ENCODE peak calls at places on chromosomes 3 and 15, in five cellular contexts. One of them, this sample, is unnamed.

GRCh38 chr3:14305321-14305720 is 97.1 kb upstream of the SLC6A6 start:
- DNase-seq in gastrocnemius medialis: no peak
- DNase-seq in left ventricle myocardium inferior: no peak
- DNase-seq in DND-41: no peak
- DNase-seq in CD4-positive, alpha-beta memory T cell: no peak
- DNase-seq in this sample: no peak

GRCh38 chr3:23644099-23644498 is 161.7 kb upstream of the UBE2E1 start:
- DNase-seq in gastrocnemius medialis: no peak
- DNase-seq in left ventricle myocardium inferior: no peak
- DNase-seq in DND-41: no peak
- DNase-seq in CD4-positive, alpha-beta memory T cell: no peak
- DNase-seq in this sample: no peak

GRCh38 chr3:14210843-14211594 is 32.4 kb downstream of the LSM3 start:
- DNase-seq in gastrocnemius medialis: no peak
- DNase-seq in left ventricle myocardium inferior: no peak
- DNase-seq in DND-41: no peak
- DNase-seq in CD4-positive, alpha-beta memory T cell: no peak
- DNase-seq in this sample: no peak

GRCh38 chr3:66010348-66011097 is 28.2 kb downstream of the MAGI1 start:
- DNase-seq in gastrocnemius medialis: no peak
- DNase-seq in left ventricle myocardium inferior: no peak
- DNase-seq in DND-41: no peak
- DNase-seq in CD4-positive, alpha-beta memory T cell: no peak
- DNase-seq in this sample: no peak

GRCh38 chr3:48897401-48898376 is 993 bp downstream of the SLC25A20 start:
- DNase-seq in gastrocnemius medialis: no peak
- DNase-seq in left ventricle myocardium inferior: no peak
- DNase-seq in DND-41: no peak
- DNase-seq in CD4-positive, alpha-beta memory T cell: no peak
- DNase-seq in this sample: peak; percentile 10

GRCh38 chr15:66748320-66748779 is 46.3 kb downstream of the SMAD6 start:
- DNase-seq in gastrocnemius medialis: no peak
- DNase-seq in left ventricle myocardium inferior: no peak
- DNase-seq in DND-41: no peak
- DNase-seq in CD4-positive, alpha-beta memory T cell: no peak
- DNase-seq in this sample: no peak

GRCh38 chr15:100994597-100995446 is 75.7 kb downstream of the LRRK1 start:
- DNase-seq in gastrocnemius medialis: no peak
- DNase-seq in left ventricle myocardium inferior: no peak
- DNase-seq in DND-41: no peak
- DNase-seq in CD4-positive, alpha-beta memory T cell: no peak
- DNase-seq in this sample: no peak

GRCh38 chr3:25428003-25428861 is at the start of gene RARB:
- DNase-seq in gastrocnemius medialis: peak; percentile 40
- DNase-seq in left ventricle myocardium inferior: peak; percentile 68
- DNase-seq in DND-41: no peak
- DNase-seq in CD4-positive, alpha-beta memory T cell: no peak
- DNase-seq in this sample: no peak

GRCh38 chr15:39133201-39133600 is 447.7 kb upstream of the THBS1 start:
- DNase-seq in gastrocnemius medialis: no peak
- DNase-seq in left ventricle myocardium inferior: no peak
- DNase-seq in DND-41: no peak
- DNase-seq in CD4-positive, alpha-beta memory T cell: no peak
- DNase-seq in this sample: no peak

GRCh38 chr3:44128057-44128775 is 113.5 kb upstream of the TOPAZ1 start:
- DNase-seq in gastrocnemius medialis: no peak
- DNase-seq in left ventricle myocardium inferior: no peak
- DNase-seq in DND-41: no peak
- DNase-seq in CD4-positive, alpha-beta memory T cell: no peak
- DNase-seq in this sample: no peak

GRCh38 chr15:65954289-65954741 is 85.0 kb downstream of the RAB11A start:
- DNase-seq in gastrocnemius medialis: no peak
- DNase-seq in left ventricle myocardium inferior: no peak
- DNase-seq in DND-41: no peak
- DNase-seq in CD4-positive, alpha-beta memory T cell: no peak
- DNase-seq in this sample: no peak

GRCh38 chr3:119604878-119605277 is 7.2 kb downstream of the PLA1A start:
- DNase-seq in gastrocnemius medialis: no peak
- DNase-seq in left ventricle myocardium inferior: no peak
- DNase-seq in DND-41: no peak
- DNase-seq in CD4-positive, alpha-beta memory T cell: no peak
- DNase-seq in this sample: no peak

GRCh38 chr3:97942801-97943546 is 29.3 kb downstream of the RIOX2 start:
- DNase-seq in gastrocnemius medialis: no peak
- DNase-seq in left ventricle myocardium inferior: no peak
- DNase-seq in DND-41: no peak
- DNase-seq in CD4-positive, alpha-beta memory T cell: no peak
- DNase-seq in this sample: no peak
- H3K4me1 ChIP-seq in gastrocnemius medialis: no peaks in the 10 kb centered on the region
- H3K4me1 ChIP-seq in left ventricle myocardium inferior: no peaks in the 10 kb centered on the region
- H3K4me1 ChIP-seq in DND-41: no peaks in the 10 kb centered on the region
- H3K4me1 ChIP-seq in CD4-positive, alpha-beta memory T cell: no peaks in the 10 kb centered on the region
- H3K4me1 ChIP-seq in this sample: no peaks in the 10 kb centered on the region

DNA sequence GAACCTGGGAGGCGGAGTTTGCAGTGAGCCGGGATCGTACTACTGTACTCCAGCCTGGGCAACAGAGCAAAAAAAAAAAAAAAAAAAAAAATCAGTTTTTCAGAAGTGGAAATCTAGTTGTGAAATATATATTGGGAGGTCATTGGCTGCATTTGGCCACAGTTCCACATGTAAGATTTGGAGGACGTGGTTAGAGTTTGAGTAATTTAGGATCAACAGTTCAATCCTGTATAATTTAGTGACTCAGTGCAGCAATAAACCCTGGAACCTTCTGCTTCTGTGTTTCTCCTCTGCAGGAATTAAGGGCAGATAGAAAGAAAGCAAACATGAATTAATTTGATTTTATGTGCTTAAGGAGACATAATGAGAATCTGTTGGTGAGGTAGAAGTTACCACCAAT is 347.0 kb downstream of the PTPRG start:
- DNase-seq in gastrocnemius medialis: no peak
- DNase-seq in left ventricle myocardium inferior: no peak
- DNase-seq in DND-41: no peak
- DNase-seq in CD4-positive, alpha-beta memory T cell: no peak
- DNase-seq in this sample: no peak
- H3K4me1 ChIP-seq in gastrocnemius medialis: peaks cover 35% of the 10 kb centered on the region
- H3K4me1 ChIP-seq in left ventricle myocardium inferior: peaks cover 64% of the 10 kb centered on the region
- H3K4me1 ChIP-seq in DND-41: peaks cover 13% of the 10 kb centered on the region
- H3K4me1 ChIP-seq in CD4-positive, alpha-beta memory T cell: no peaks in the 10 kb centered on the region
- H3K4me1 ChIP-seq in this sample: no peaks in the 10 kb centered on the region

GRCh38 chr3:133987136-133987535 is 42.6 kb downstream of the SLCO2A1 start:
- DNase-seq in gastrocnemius medialis: no peak
- DNase-seq in left ventricle myocardium inferior: no peak
- DNase-seq in DND-41: no peak
- DNase-seq in CD4-positive, alpha-beta memory T cell: no peak
- DNase-seq in this sample: no peak

GRCh38 chr3:133989931-133990702 is 39.6 kb downstream of the SLCO2A1 start:
- DNase-seq in gastrocnemius medialis: no peak
- DNase-seq in left ventricle myocardium inferior: no peak
- DNase-seq in DND-41: no peak
- DNase-seq in CD4-positive, alpha-beta memory T cell: no peak
- DNase-seq in this sample: no peak

GRCh38 chr3:133986302-133986701 is 43.4 kb downstream of the SLCO2A1 start:
- DNase-seq in gastrocnemius medialis: no peak
- DNase-seq in left ventricle myocardium inferior: no peak
- DNase-seq in DND-41: no peak
- DNase-seq in CD4-positive, alpha-beta memory T cell: no peak
- DNase-seq in this sample: no peak

GRCh38 chr3:133988631-133989161 is 41.0 kb downstream of the SLCO2A1 start:
- DNase-seq in gastrocnemius medialis: no peak
- DNase-seq in left ventricle myocardium inferior: no peak
- DNase-seq in DND-41: no peak
- DNase-seq in CD4-positive, alpha-beta memory T cell: no peak
- DNase-seq in this sample: no peak

DNA sequence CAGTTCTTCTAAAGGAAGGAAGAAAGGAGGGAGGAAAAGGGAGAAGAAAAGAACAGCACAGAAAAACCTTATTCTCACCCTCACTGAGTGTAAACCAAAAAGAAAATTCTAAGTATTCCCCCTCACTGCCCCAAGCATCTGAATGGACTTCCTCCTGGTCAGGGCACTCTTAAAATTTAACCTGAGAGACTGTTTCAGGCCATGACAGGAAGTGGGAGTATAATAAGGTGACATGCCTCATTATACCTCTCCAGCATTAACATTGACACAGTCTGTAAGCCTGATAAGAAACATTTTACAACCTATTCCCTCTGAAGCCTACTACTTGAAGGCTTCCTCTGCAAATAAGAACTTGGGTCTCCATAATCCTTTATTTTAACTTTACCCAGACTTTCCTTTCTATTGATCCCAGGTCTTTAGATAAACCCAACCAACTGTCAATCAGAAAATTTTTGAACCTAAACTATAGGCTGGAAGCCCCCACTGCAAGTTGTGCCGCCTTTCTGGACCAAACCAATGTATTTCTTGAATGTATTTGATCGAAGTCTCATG is 41.7 kb downstream of the SLCO2A1 start:
- DNase-seq in gastrocnemius medialis: no peak
- DNase-seq in left ventricle myocardium inferior: no peak
- DNase-seq in DND-41: no peak
- DNase-seq in CD4-positive, alpha-beta memory T cell: no peak
- DNase-seq in this sample: no peak
- H3K4me1 ChIP-seq in gastrocnemius medialis: peaks cover 10% of the 10 kb centered on the region
- H3K4me1 ChIP-seq in left ventricle myocardium inferior: peaks cover 44% of the 10 kb centered on the region
- H3K4me1 ChIP-seq in DND-41: no peaks in the 10 kb centered on the region
- H3K4me1 ChIP-seq in CD4-positive, alpha-beta memory T cell: no peaks in the 10 kb centered on the region
- H3K4me1 ChIP-seq in this sample: no peaks in the 10 kb centered on the region

GRCh38 chr3:127812151-127812550 is 10.2 kb downstream of the MGLL start:
- DNase-seq in gastrocnemius medialis: no peak
- DNase-seq in left ventricle myocardium inferior: no peak
- DNase-seq in DND-41: no peak
- DNase-seq in CD4-positive, alpha-beta memory T cell: no peak
- DNase-seq in this sample: no peak
- H3K4me1 ChIP-seq in gastrocnemius medialis: peaks cover 52% of the 10 kb centered on the region
- H3K4me1 ChIP-seq in left ventricle myocardium inferior: peaks cover 81% of the 10 kb centered on the region
- H3K4me1 ChIP-seq in DND-41: no peaks in the 10 kb centered on the region
- H3K4me1 ChIP-seq in CD4-positive, alpha-beta memory T cell: no peaks in the 10 kb centered on the region
- H3K4me1 ChIP-seq in this sample: no peaks in the 10 kb centered on the region

GRCh38 chr15:63231206-63231605 is 41.8 kb downstream of the RAB8B start:
- DNase-seq in gastrocnemius medialis: no peak
- DNase-seq in left ventricle myocardium inferior: no peak
- DNase-seq in DND-41: no peak
- DNase-seq in CD4-positive, alpha-beta memory T cell: no peak
- DNase-seq in this sample: no peak
- H3K4me1 ChIP-seq in gastrocnemius medialis: peaks cover 29% of the 10 kb centered on the region
- H3K4me1 ChIP-seq in left ventricle myocardium inferior: peaks cover 53% of the 10 kb centered on the region
- H3K4me1 ChIP-seq in DND-41: peaks cover 22% of the 10 kb centered on the region
- H3K4me1 ChIP-seq in CD4-positive, alpha-beta memory T cell: peaks cover 82% of the 10 kb centered on the region
- H3K4me1 ChIP-seq in this sample: peaks cover 32% of the 10 kb centered on the region

GRCh38 chr3:113832477-113833164 is 6.0 kb upstream of the GRAMD1C start:
- DNase-seq in gastrocnemius medialis: no peak
- DNase-seq in left ventricle myocardium inferior: no peak
- DNase-seq in DND-41: no peak
- DNase-seq in CD4-positive, alpha-beta memory T cell: no peak
- DNase-seq in this sample: no peak

GRCh38 chr3:113825090-113825489 is 13.5 kb upstream of the GRAMD1C start:
- DNase-seq in gastrocnemius medialis: no peak
- DNase-seq in left ventricle myocardium inferior: no peak
- DNase-seq in DND-41: no peak
- DNase-seq in CD4-positive, alpha-beta memory T cell: no peak
- DNase-seq in this sample: no peak

GRCh38 chr3:113834983-113835382 is 3.6 kb upstream of the GRAMD1C start:
- DNase-seq in gastrocnemius medialis: no peak
- DNase-seq in left ventricle myocardium inferior: no peak
- DNase-seq in DND-41: no peak
- DNase-seq in CD4-positive, alpha-beta memory T cell: no peak
- DNase-seq in this sample: no peak

GRCh38 chr3:113828605-113829004 is 10.0 kb upstream of the GRAMD1C start:
- DNase-seq in gastrocnemius medialis: no peak
- DNase-seq in left ventricle myocardium inferior: no peak
- DNase-seq in DND-41: no peak
- DNase-seq in CD4-positive, alpha-beta memory T cell: no peak
- DNase-seq in this sample: no peak

GRCh38 chr3:113829576-113830354 is 8.8 kb upstream of the GRAMD1C start:
- DNase-seq in gastrocnemius medialis: no peak
- DNase-seq in left ventricle myocardium inferior: no peak
- DNase-seq in DND-41: no peak
- DNase-seq in CD4-positive, alpha-beta memory T cell: no peak
- DNase-seq in this sample: no peak
- H3K4me1 ChIP-seq in gastrocnemius medialis: no peaks in the 10 kb centered on the region
- H3K4me1 ChIP-seq in left ventricle myocardium inferior: no peaks in the 10 kb centered on the region
- H3K4me1 ChIP-seq in DND-41: no peaks in the 10 kb centered on the region
- H3K4me1 ChIP-seq in CD4-positive, alpha-beta memory T cell: peaks cover 9% of the 10 kb centered on the region
- H3K4me1 ChIP-seq in this sample: no peaks in the 10 kb centered on the region